ENCODE peak calls at places on chromosomes 12 and 14, in six cellular contexts. One of them, this sample, is unnamed.

GRCh38 chr12:5377997-5378596 is 53.8 kb upstream of the NTF3 start:
- DNase-seq in endodermal cell: no peak
- DNase-seq in RWPE1: no peak
- DNase-seq in mucosa of descending colon: peak
- DNase-seq in left lung: no peak
- DNase-seq in bronchial epithelial cell: no peak
- DNase-seq in this sample: no peak

GRCh38 chr12:12585115-12585862 is 22.6 kb upstream of the DUSP16 start:
- DNase-seq in endodermal cell: peak
- DNase-seq in RWPE1: no peak
- DNase-seq in mucosa of descending colon: no peak
- DNase-seq in left lung: no peak
- DNase-seq in bronchial epithelial cell: peak
- DNase-seq in this sample: no peak

GRCh38 chr12:122166422-122167327 is 7.3 kb downstream of the IL31 start:
- DNase-seq in endodermal cell: no peak
- DNase-seq in RWPE1: no peak
- DNase-seq in mucosa of descending colon: no peak
- DNase-seq in left lung: no peak
- DNase-seq in bronchial epithelial cell: no peak
- DNase-seq in this sample: no peak

GRCh38 chr12:120697344-120697743 is 10.4 kb downstream of the MLEC start:
- DNase-seq in endodermal cell: no peak
- DNase-seq in RWPE1: no peak
- DNase-seq in mucosa of descending colon: no peak
- DNase-seq in left lung: no peak
- DNase-seq in bronchial epithelial cell: no peak
- DNase-seq in this sample: no peak

GRCh38 chr12:6272300-6273208 is 37.9 kb upstream of the PLEKHG6 start:
- DNase-seq in endodermal cell: peak
- DNase-seq in RWPE1: peak
- DNase-seq in mucosa of descending colon: no peak
- DNase-seq in left lung: peak
- DNase-seq in bronchial epithelial cell: peak
- DNase-seq in this sample: no peak

GRCh38 chr14:90087433-90087832 is 25.6 kb downstream of the KCNK13 start:
- DNase-seq in endodermal cell: no peak
- DNase-seq in RWPE1: peak
- DNase-seq in mucosa of descending colon: peak
- DNase-seq in left lung: no peak
- DNase-seq in bronchial epithelial cell: peak
- DNase-seq in this sample: peak

GRCh38 chr12:18479266-18479665 is 217.9 kb downstream of the PIK3C2G start:
- DNase-seq in endodermal cell: no peak
- DNase-seq in RWPE1: peak
- DNase-seq in mucosa of descending colon: peak
- DNase-seq in left lung: no peak
- DNase-seq in bronchial epithelial cell: peak
- DNase-seq in this sample: no peak

GRCh38 chr12:28023156-28023887 is 50.8 kb upstream of the PTHLH start:
- DNase-seq in endodermal cell: no peak
- DNase-seq in RWPE1: peak
- DNase-seq in mucosa of descending colon: no peak
- DNase-seq in left lung: no peak
- DNase-seq in bronchial epithelial cell: peak
- DNase-seq in this sample: no peak

GRCh38 chr14:99682809-99683618 is 1.1 kb upstream of the CYP46A1 start:
- DNase-seq in endodermal cell: peak
- DNase-seq in RWPE1: peak
- DNase-seq in mucosa of descending colon: peak
- DNase-seq in left lung: peak
- DNase-seq in bronchial epithelial cell: peak
- DNase-seq in this sample: peak

DNA sequence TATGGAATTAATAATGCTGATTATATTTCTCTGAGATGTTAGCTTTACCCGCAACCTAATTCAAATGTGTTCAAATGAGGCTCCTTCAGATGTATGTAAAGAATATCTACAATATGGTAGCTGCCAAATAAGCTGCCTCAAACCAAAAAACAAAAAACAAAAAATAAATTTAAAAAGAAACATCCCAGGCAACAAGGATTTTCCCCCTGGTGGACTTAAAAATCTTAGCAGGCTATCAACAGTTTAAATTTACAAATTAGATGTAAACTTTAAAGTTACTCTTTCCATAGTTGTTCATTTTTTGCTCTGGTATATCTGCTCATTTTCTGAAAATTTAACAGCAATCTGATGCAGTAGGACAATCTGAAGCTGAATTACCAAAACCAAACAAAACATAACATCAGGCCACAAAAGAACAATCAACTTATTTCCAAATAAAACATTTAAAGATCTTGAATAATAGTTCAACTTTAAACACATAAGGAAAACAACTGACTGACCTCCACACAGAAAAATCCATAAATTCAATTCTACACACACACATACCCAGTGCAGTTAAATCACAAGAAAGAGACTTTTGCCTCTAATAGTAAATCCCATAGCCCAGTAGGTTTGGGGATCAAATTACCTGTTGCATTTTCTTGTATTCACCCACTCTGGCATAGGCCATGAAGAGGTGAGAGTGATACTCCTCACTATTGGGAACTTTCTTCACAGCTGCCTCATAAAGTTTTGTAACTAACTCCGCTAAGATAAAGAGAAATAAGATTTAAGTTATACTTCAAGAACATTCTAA is 21.3 kb downstream of the NAA25 start:
- DNase-seq in endodermal cell: no peak
- DNase-seq in RWPE1: no peak
- DNase-seq in mucosa of descending colon: no peak
- DNase-seq in left lung: no peak
- DNase-seq in bronchial epithelial cell: no peak
- DNase-seq in this sample: no peak
- TF ChIP-seq CTCF in endodermal cell: peak
- TF ChIP-seq CTCF in RWPE1: no peak
- TF ChIP-seq CTCF in mucosa of descending colon: no peak
- TF ChIP-seq CTCF in left lung: no peak
- TF ChIP-seq CTCF in bronchial epithelial cell: no peak
- TF ChIP-seq CTCF in this sample: no peak

GRCh38 chr12:24360057-24360456 is 410.6 kb upstream of the SOX5 start:
- DNase-seq in endodermal cell: no peak
- DNase-seq in RWPE1: no peak
- DNase-seq in mucosa of descending colon: no peak
- DNase-seq in left lung: no peak
- DNase-seq in bronchial epithelial cell: no peak
- DNase-seq in this sample: no peak
- TF ChIP-seq CTCF in endodermal cell: no peak
- TF ChIP-seq CTCF in RWPE1: no peak
- TF ChIP-seq CTCF in mucosa of descending colon: no peak
- TF ChIP-seq CTCF in left lung: no peak
- TF ChIP-seq CTCF in bronchial epithelial cell: no peak
- TF ChIP-seq CTCF in this sample: no peak

GRCh38 chr14:35147186-35147585 is 24.8 kb downstream of the PRORP start:
- DNase-seq in endodermal cell: no peak
- DNase-seq in RWPE1: no peak
- DNase-seq in mucosa of descending colon: no peak
- DNase-seq in left lung: no peak
- DNase-seq in bronchial epithelial cell: no peak
- DNase-seq in this sample: no peak
- TF ChIP-seq CTCF in endodermal cell: no peak
- TF ChIP-seq CTCF in RWPE1: no peak
- TF ChIP-seq CTCF in mucosa of descending colon: no peak
- TF ChIP-seq CTCF in left lung: no peak
- TF ChIP-seq CTCF in bronchial epithelial cell: no peak
- TF ChIP-seq CTCF in this sample: no peak

GRCh38 chr12:32290411-32290810 is 108.9 kb upstream of the FGD4 start:
- DNase-seq in endodermal cell: no peak
- DNase-seq in RWPE1: peak
- DNase-seq in mucosa of descending colon: no peak
- DNase-seq in left lung: no peak
- DNase-seq in bronchial epithelial cell: peak
- DNase-seq in this sample: no peak

GRCh38 chr12:32296541-32296940 is 102.8 kb upstream of the FGD4 start:
- DNase-seq in endodermal cell: no peak
- DNase-seq in RWPE1: no peak
- DNase-seq in mucosa of descending colon: no peak
- DNase-seq in left lung: no peak
- DNase-seq in bronchial epithelial cell: no peak
- DNase-seq in this sample: no peak

GRCh38 chr12:32292175-32292574 is 107.2 kb upstream of the FGD4 start:
- DNase-seq in endodermal cell: no peak
- DNase-seq in RWPE1: no peak
- DNase-seq in mucosa of descending colon: no peak
- DNase-seq in left lung: no peak
- DNase-seq in bronchial epithelial cell: no peak
- DNase-seq in this sample: no peak

GRCh38 chr12:32298917-32299316 is 100.4 kb upstream of the FGD4 start:
- DNase-seq in endodermal cell: no peak
- DNase-seq in RWPE1: no peak
- DNase-seq in mucosa of descending colon: no peak
- DNase-seq in left lung: no peak
- DNase-seq in bronchial epithelial cell: no peak
- DNase-seq in this sample: no peak

DNA sequence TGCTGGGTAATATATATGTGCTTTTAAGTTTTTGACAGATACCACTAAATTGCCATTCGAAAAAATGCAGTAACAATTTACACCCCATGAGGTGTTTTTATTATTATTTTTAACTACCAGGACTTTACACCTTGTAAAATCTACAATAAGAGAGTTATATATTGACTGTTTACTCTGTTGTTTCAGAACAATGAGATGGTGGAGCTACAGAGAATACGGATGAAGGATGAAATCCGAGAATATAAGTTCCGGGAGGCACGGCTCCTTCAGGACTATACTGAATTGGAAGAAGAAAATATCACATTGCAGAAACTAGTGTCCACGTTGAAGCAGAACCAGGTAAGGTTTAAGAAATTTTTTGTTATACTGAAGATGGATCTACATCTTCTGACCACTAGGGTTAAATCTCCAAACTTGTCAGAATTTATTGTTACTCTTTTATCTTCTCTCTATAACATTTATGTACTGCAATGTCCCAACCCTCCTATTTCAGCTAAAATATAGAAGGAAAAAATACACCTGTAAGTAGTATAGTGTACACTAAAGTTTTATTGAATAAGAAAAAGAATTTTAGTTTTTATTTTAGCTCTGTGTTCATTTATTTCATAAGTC is 105.4 kb upstream of the FGD4 start:
- DNase-seq in endodermal cell: no peak
- DNase-seq in RWPE1: no peak
- DNase-seq in mucosa of descending colon: peak
- DNase-seq in left lung: no peak
- DNase-seq in bronchial epithelial cell: no peak
- DNase-seq in this sample: no peak
- TF ChIP-seq CTCF in endodermal cell: peak
- TF ChIP-seq CTCF in RWPE1: no peak
- TF ChIP-seq CTCF in mucosa of descending colon: no peak
- TF ChIP-seq CTCF in left lung: no peak
- TF ChIP-seq CTCF in bronchial epithelial cell: no peak
- TF ChIP-seq CTCF in this sample: no peak

GRCh38 chr12:76080729-76081415 is 3.6 kb downstream of the NAP1L1 start:
- DNase-seq in endodermal cell: peak
- DNase-seq in RWPE1: no peak
- DNase-seq in mucosa of descending colon: no peak
- DNase-seq in left lung: no peak
- DNase-seq in bronchial epithelial cell: no peak
- DNase-seq in this sample: no peak
- TF ChIP-seq CTCF in endodermal cell: peak
- TF ChIP-seq CTCF in RWPE1: no peak
- TF ChIP-seq CTCF in mucosa of descending colon: no peak
- TF ChIP-seq CTCF in left lung: no peak
- TF ChIP-seq CTCF in bronchial epithelial cell: peak
- TF ChIP-seq CTCF in this sample: no peak

DNA sequence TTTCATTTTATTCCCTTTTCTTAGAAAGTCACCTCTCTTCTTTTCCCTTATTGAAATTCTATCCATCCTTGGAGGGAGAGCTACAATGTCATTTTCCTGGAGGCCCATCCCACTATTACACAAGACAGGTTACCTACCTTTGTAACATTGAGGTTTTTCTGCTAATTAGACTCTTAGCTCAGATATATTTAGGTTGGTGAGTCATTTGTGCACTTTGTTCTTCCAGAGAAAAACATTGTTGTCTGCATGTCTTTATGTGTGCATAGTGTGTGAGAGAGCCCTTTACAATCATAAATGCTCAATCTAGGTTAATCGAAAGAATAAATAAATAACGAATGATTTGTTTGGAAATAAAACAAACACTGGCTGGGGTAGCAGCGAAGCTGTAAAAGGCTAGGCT is 191.8 kb downstream of the DACT1 start:
- DNase-seq in endodermal cell: no peak
- DNase-seq in RWPE1: peak
- DNase-seq in mucosa of descending colon: peak
- DNase-seq in left lung: no peak
- DNase-seq in bronchial epithelial cell: peak
- DNase-seq in this sample: no peak
- TF ChIP-seq CTCF in endodermal cell: no peak
- TF ChIP-seq CTCF in RWPE1: no peak
- TF ChIP-seq CTCF in mucosa of descending colon: no peak
- TF ChIP-seq CTCF in left lung: no peak
- TF ChIP-seq CTCF in bronchial epithelial cell: no peak
- TF ChIP-seq CTCF in this sample: no peak

GRCh38 chr14:49306152-49306751 is 279.9 kb downstream of the RPS29 start:
- DNase-seq in endodermal cell: no peak
- DNase-seq in RWPE1: peak
- DNase-seq in mucosa of descending colon: no peak
- DNase-seq in left lung: no peak
- DNase-seq in bronchial epithelial cell: peak
- DNase-seq in this sample: no peak
- TF ChIP-seq CTCF in endodermal cell: peak
- TF ChIP-seq CTCF in RWPE1: peak
- TF ChIP-seq CTCF in mucosa of descending colon: no peak
- TF ChIP-seq CTCF in left lung: peak
- TF ChIP-seq CTCF in bronchial epithelial cell: peak
- TF ChIP-seq CTCF in this sample: peak

DNA sequence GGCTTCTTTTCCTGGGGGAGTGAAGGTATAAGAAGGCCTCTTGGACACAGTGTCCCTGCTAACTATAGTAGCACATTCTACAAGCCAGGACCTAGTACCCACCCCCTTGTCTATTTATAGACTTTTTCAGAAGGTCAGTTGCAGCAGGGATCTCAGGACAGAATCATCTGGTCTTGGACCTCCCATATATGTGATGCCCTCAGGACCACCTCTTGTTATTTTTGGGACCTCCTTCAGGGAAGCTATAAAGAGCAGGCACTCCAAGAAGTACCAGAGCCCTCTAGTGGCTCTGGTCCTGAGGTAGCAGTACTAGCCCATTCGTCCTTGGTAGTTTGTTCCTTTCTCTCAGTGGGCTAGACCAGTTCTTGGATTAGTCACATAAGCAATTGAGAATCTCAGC is 4.3 kb downstream of the COQ10A start:
- DNase-seq in endodermal cell: peak
- DNase-seq in RWPE1: no peak
- DNase-seq in mucosa of descending colon: no peak
- DNase-seq in left lung: no peak
- DNase-seq in bronchial epithelial cell: peak
- DNase-seq in this sample: no peak
- TF ChIP-seq CTCF in endodermal cell: peak
- TF ChIP-seq CTCF in RWPE1: no peak
- TF ChIP-seq CTCF in mucosa of descending colon: no peak
- TF ChIP-seq CTCF in left lung: no peak
- TF ChIP-seq CTCF in bronchial epithelial cell: peak
- TF ChIP-seq CTCF in this sample: peak